ENCODE peak calls at places on chromosomes 2 and 18, in seven cellular contexts. C, M, X, Q, U, O and E are unnamed samples.

GRCh38 chr18:79904357-79905147 is 46.9 kb downstream of the SLC66A2 start:
- DNase-seq in C (no peak), X (no peak), U (peak; percentile 84), M (no peak), Q (no peak), O (peak; percentile 83), E (no peak)

GRCh38 chr18:48405108-48405507 is 4.1 kb downstream of the ZBTB7C start:
- DNase-seq in M (peak; percentile 46), C (peak; percentile 31), O (peak; percentile 73), U (no peak), X (no peak), Q (no peak), E (no peak)

GRCh38 chr2:96092580-96092877 is 23.8 kb downstream of the ADRA2B start:
- DNase-seq in M (no peak), U (no peak), X (no peak), C (no peak), O (no peak), Q (peak; percentile 42), E (no peak)

GRCh38 chr18:3461704-3462103 is 11.7 kb downstream of the TGIF1 start:
- DNase-seq in M (no peak), U (no peak), X (no peak), Q (no peak), O (no peak), C (no peak), E (no peak)

GRCh38 chr2:158686166-158686792 is 108.8 kb upstream of the DAPL1 start:
- DNase-seq in X (peak; percentile 56), O (peak; percentile 18), U (no peak), M (peak; percentile 65), Q (no peak), C (no peak), E (no peak)

GRCh38 chr2:96167407-96168013 is 22.3 kb upstream of the DUSP2 start:
- DNase-seq in U (no peak), X (no peak), O (no peak), C (no peak), Q (no peak), M (peak; percentile 4), E (no peak)

GRCh38 chr18:9918016-9918680 is 4.3 kb downstream of the VAPA start:
- DNase-seq in C (no peak), Q (no peak), M (peak; percentile 22), U (no peak), X (no peak), O (peak; percentile 64), E (no peak)

GRCh38 chr2:221283896-221284295 is 288.2 kb downstream of the EPHA4 start:
- DNase-seq in C (no peak), X (peak; percentile 34), M (peak; percentile 7), Q (no peak), U (no peak), O (no peak), E (no peak)

GRCh38 chr18:13260114-13260926 is 41.8 kb downstream of the LDLRAD4 start:
- DNase-seq in Q (peak; percentile 72), M (peak; percentile 55), O (no peak), U (no peak), X (no peak), C (no peak), E (no peak)

GRCh38 chr2:55842009-55842408 is 81.6 kb downstream of the EFEMP1 start:
- DNase-seq in U (no peak), M (peak; percentile 13), X (no peak), Q (no peak), O (no peak), C (no peak), E (no peak)

GRCh38 chr2:21055451-21055850 is 11.6 kb upstream of the APOB start:
- DNase-seq in U (no peak), C (no peak), M (no peak), X (no peak), Q (no peak), O (no peak), E (no peak)

GRCh38 chr2:216740557-216741222 is 45.3 kb upstream of the IGFBP5 start:
- DNase-seq in O (no peak), Q (no peak), U (no peak), C (no peak), M (no peak), X (peak; percentile 30), E (no peak)

GRCh38 chr2:1140389-1141003 is 189.8 kb downstream of the SNTG2 start:
- DNase-seq in C (peak; percentile 27), X (no peak), M (peak; percentile 65), U (peak; percentile 5), O (no peak), Q (no peak), E (peak; percentile 37)

GRCh38 chr2:26561918-26562810 is 79.0 kb downstream of the CIB4 start:
- DNase-seq in U (no peak), X (no peak), M (no peak), Q (peak; percentile 63), O (peak; percentile 30), C (peak; percentile 65), E (peak; percentile 11)

GRCh38 chr18:59139291-59139614 is 431 bp upstream of the SEC11C start:
- DNase-seq in C (peak; percentile 87), U (peak; percentile 92), M (peak; percentile 90), O (peak; percentile 90), Q (peak; percentile 93), X (peak; percentile 18), E (peak; percentile 94)

GRCh38 chr2:161677634-161678033 is 53.4 kb downstream of the SLC4A10 start:
- DNase-seq in O (peak; percentile 30), M (no peak), X (no peak), C (no peak), Q (no peak), U (no peak), E (no peak)

GRCh38 chr2:121356058-121356640 is 71.1 kb upstream of the TFCP2L1 start:
- DNase-seq in Q (no peak), C (peak; percentile 76), M (peak; percentile 81), X (peak; percentile 28), U (peak; percentile 30), O (peak; percentile 74), E (no peak)

GRCh38 chr18:4878480-4878879 is 318.6 kb downstream of the AKAIN1 start:
- DNase-seq in X (no peak), U (no peak), M (no peak), C (no peak), O (no peak), Q (no peak), E (no peak)

GRCh38 chr2:168196764-168197180 is 50.6 kb downstream of the STK39 start:
- DNase-seq in U (no peak), X (no peak), Q (no peak), M (no peak), C (no peak), O (no peak), E (no peak)

GRCh38 chr2:235216901-235217300 is 265.1 kb downstream of the SH3BP4 start:
- DNase-seq in O (no peak), Q (no peak), X (no peak), C (peak; percentile 72), M (peak; percentile 22), U (no peak), E (no peak)

GRCh38 chr2:12321017-12321641 is 395.6 kb upstream of the TRIB2 start:
- DNase-seq in O (peak; percentile 86), U (no peak), C (peak; percentile 26), X (peak; percentile 70), M (peak; percentile 88), Q (peak; percentile 83), E (no peak)

GRCh38 chr18:73487956-73488355 is 620.2 kb upstream of the NETO1 start:
- DNase-seq in Q (no peak), M (no peak), U (no peak), X (no peak), O (peak; percentile 62), C (no peak), E (no peak)

GRCh38 chr2:39153312-39153711 is 32.5 kb upstream of the SOS1 start:
- DNase-seq in M (no peak), O (peak; percentile 45), C (no peak), U (no peak), Q (no peak), X (no peak), E (no peak)

GRCh38 chr18:48711651-48712486 is 173.0 kb downstream of the CTIF start:
- DNase-seq in Q (no peak), X (no peak), C (peak; percentile 39), M (peak; percentile 62), O (peak; percentile 25), U (peak; percentile 3), E (peak; percentile 14)

GRCh38 chr2:65913914-65914786 is 481.8 kb upstream of the SPRED2 start:
- DNase-seq in O (no peak), U (no peak), C (no peak), M (no peak), X (no peak), Q (no peak), E (no peak)

GRCh38 chr2:46796843-46797625 is 118.6 kb downstream of the MCFD2 start:
- DNase-seq in U (no peak), X (no peak), C (no peak), Q (no peak), M (no peak), O (no peak), E (no peak)

GRCh38 chr18:7459851-7460774 is 107.0 kb upstream of the PTPRM start:
- DNase-seq in U (no peak), X (no peak), Q (no peak), O (no peak), M (peak; percentile 41), C (no peak), E (no peak)

GRCh38 chr2:134739261-134739878 is 20.6 kb upstream of the TMEM163 start:
- DNase-seq in M (no peak), X (no peak), C (no peak), U (no peak), Q (no peak), O (no peak), E (no peak)

GRCh38 chr2:207530160-207531023 is 630 bp downstream of the CREB1 start:
- DNase-seq in C (peak; percentile 79), Q (peak; percentile 73), U (peak; percentile 40), O (peak; percentile 28), M (peak; percentile 63), X (no peak), E (peak; percentile 63)

GRCh38 chr2:66445076-66445724 is 10.3 kb downstream of the MEIS1 start:
- DNase-seq in M (peak; percentile 40), Q (no peak), O (peak; percentile 47), X (no peak), U (no peak), C (no peak), E (no peak)

GRCh38 chr2:111702119-111702808 is 181.7 kb downstream of the ANAPC1 start:
- DNase-seq in O (peak; percentile 58), C (peak; percentile 88), M (peak; percentile 85), Q (peak; percentile 64), X (no peak), U (peak; percentile 35), E (peak; percentile 61)

GRCh38 chr2:199717587-199717907 is 133.4 kb downstream of the FTCDNL1 start:
- DNase-seq in X (no peak), M (no peak), U (no peak), Q (no peak), C (no peak), O (no peak), E (no peak)

GRCh38 chr2:152449578-152449977 is 114.6 kb downstream of the FMNL2 start:
- DNase-seq in Q (no peak), O (no peak), C (no peak), X (no peak), U (no peak), M (no peak), E (no peak)

GRCh38 chr2:144771348-144771747 is 251.4 kb upstream of the ZEB2 start:
- DNase-seq in O (no peak), Q (no peak), M (no peak), C (no peak), U (no peak), X (no peak), E (no peak)

GRCh38 chr18:77143196-77143595 is 10.6 kb upstream of the MBP start:
- DNase-seq in O (no peak), Q (no peak), C (no peak), U (no peak), M (no peak), X (no peak), E (no peak)

GRCh38 chr2:120243211-120243610 is 9.4 kb upstream of the RALB start:
- DNase-seq in C (peak; percentile 58), M (no peak), Q (no peak), U (no peak), O (peak; percentile 47), X (no peak), E (no peak)

GRCh38 chr2:67055387-67056304 is 341.5 kb upstream of the ETAA1 start:
- DNase-seq in C (no peak), M (no peak), X (no peak), Q (no peak), U (no peak), O (peak; percentile 13), E (no peak)

GRCh38 chr18:5214583-5215351 is 17.7 kb upstream of the AKAIN1 start:
- DNase-seq in M (no peak), X (no peak), C (no peak), U (no peak), Q (no peak), O (peak; percentile 20), E (no peak)